ENCODE peak calls at places on chromosomes 7 and 10, in six cellular contexts. One of them, this sample, is unnamed.

GRCh38 chr10:26212511-26212910 is 4.1 kb upstream of the GAD2 start:
- DNase-seq in K562: no peak
- DNase-seq in HCT116: no peak
- DNase-seq in endothelial cell of umbilical vein: no peak
- DNase-seq in HepG2: no peak
- DNase-seq in A549: no peak
- DNase-seq in this sample: no peak

GRCh38 chr10:112080284-112080683 is 103.3 kb downstream of the GPAM start:
- DNase-seq in K562: no peak
- DNase-seq in A549: no peak
- DNase-seq in endothelial cell of umbilical vein: no peak
- DNase-seq in HCT116: no peak
- DNase-seq in HepG2: no peak
- DNase-seq in this sample: no peak

GRCh38 chr10:110426294-110427153 is 71.2 kb upstream of the DUSP5 start:
- DNase-seq in K562: no peak
- DNase-seq in A549: peak; percentile 68
- DNase-seq in HCT116: no peak
- DNase-seq in HepG2: no peak
- DNase-seq in endothelial cell of umbilical vein: no peak
- DNase-seq in this sample: peak; percentile 78

GRCh38 chr7:22193361-22194016 is 163.5 kb downstream of the RAPGEF5 start:
- DNase-seq in HCT116: no peak
- DNase-seq in K562: no peak
- DNase-seq in A549: no peak
- DNase-seq in HepG2: no peak
- DNase-seq in endothelial cell of umbilical vein: no peak
- DNase-seq in this sample: no peak

GRCh38 chr10:3811331-3811870 is 26.4 kb upstream of the KLF6 start:
- DNase-seq in A549: no peak
- DNase-seq in HepG2: no peak
- DNase-seq in endothelial cell of umbilical vein: peak; percentile 70
- DNase-seq in HCT116: no peak
- DNase-seq in K562: no peak
- DNase-seq in this sample: peak; percentile 41

GRCh38 chr7:38300175-38300574 is 26.7 kb upstream of the TARP start:
- DNase-seq in endothelial cell of umbilical vein: no peak
- DNase-seq in HepG2: no peak
- DNase-seq in HCT116: no peak
- DNase-seq in K562: peak; percentile 27
- DNase-seq in A549: no peak
- DNase-seq in this sample: peak; percentile 96

GRCh38 chr10:119518936-119519335 is 23.6 kb downstream of the RGS10 start:
- DNase-seq in K562: no peak
- DNase-seq in A549: no peak
- DNase-seq in HCT116: no peak
- DNase-seq in endothelial cell of umbilical vein: no peak
- DNase-seq in HepG2: no peak
- DNase-seq in this sample: no peak

GRCh38 chr10:108808228-108808627 is 1115.1 kb downstream of the XPNPEP1 start:
- DNase-seq in HCT116: no peak
- DNase-seq in A549: no peak
- DNase-seq in HepG2: no peak
- DNase-seq in endothelial cell of umbilical vein: no peak
- DNase-seq in K562: no peak
- DNase-seq in this sample: no peak

GRCh38 chr10:33950216-33950615 is 615.7 kb upstream of the NRP1 start:
- DNase-seq in HCT116: no peak
- DNase-seq in A549: no peak
- DNase-seq in K562: no peak
- DNase-seq in endothelial cell of umbilical vein: peak; percentile 56
- DNase-seq in HepG2: no peak
- DNase-seq in this sample: no peak

GRCh38 chr10:35940067-35940989 is 298.2 kb upstream of the FZD8 start:
- DNase-seq in HCT116: no peak
- DNase-seq in K562: no peak
- DNase-seq in A549: no peak
- DNase-seq in endothelial cell of umbilical vein: no peak
- DNase-seq in HepG2: no peak
- DNase-seq in this sample: no peak

GRCh38 chr10:131856441-131857094 is 44.2 kb upstream of the PPP2R2D start:
- DNase-seq in HCT116: no peak
- DNase-seq in K562: no peak
- DNase-seq in HepG2: no peak
- DNase-seq in endothelial cell of umbilical vein: no peak
- DNase-seq in A549: no peak
- DNase-seq in this sample: no peak

GRCh38 chr7:99324966-99325596 is 617 bp upstream of the ARPC1A start:
- DNase-seq in endothelial cell of umbilical vein: no peak
- DNase-seq in HCT116: no peak
- DNase-seq in A549: no peak
- DNase-seq in K562: peak; percentile 25
- DNase-seq in HepG2: no peak
- DNase-seq in this sample: no peak

GRCh38 chr7:134645478-134645877 is 1.2 kb upstream of the BPGM start:
- DNase-seq in HCT116: no peak
- DNase-seq in endothelial cell of umbilical vein: no peak
- DNase-seq in HepG2: no peak
- DNase-seq in A549: no peak
- DNase-seq in K562: no peak
- DNase-seq in this sample: no peak

GRCh38 chr10:74949434-74949833 is 123.0 kb downstream of the KAT6B start:
- DNase-seq in endothelial cell of umbilical vein: peak; percentile 30
- DNase-seq in HepG2: no peak
- DNase-seq in A549: no peak
- DNase-seq in HCT116: no peak
- DNase-seq in K562: no peak
- DNase-seq in this sample: no peak

GRCh38 chr10:115654961-115655360 is 561.8 kb downstream of the ATRNL1 start:
- DNase-seq in K562: no peak
- DNase-seq in HepG2: no peak
- DNase-seq in HCT116: no peak
- DNase-seq in A549: no peak
- DNase-seq in endothelial cell of umbilical vein: no peak
- DNase-seq in this sample: no peak

GRCh38 chr7:158819571-158820203 is 9.6 kb downstream of the ESYT2 start:
- DNase-seq in A549: no peak
- DNase-seq in HepG2: no peak
- DNase-seq in K562: peak; percentile 78
- DNase-seq in endothelial cell of umbilical vein: no peak
- DNase-seq in HCT116: no peak
- DNase-seq in this sample: peak; percentile 75

GRCh38 chr7:158816995-158817394 is 12.3 kb downstream of the ESYT2 start:
- DNase-seq in A549: no peak
- DNase-seq in HCT116: no peak
- DNase-seq in endothelial cell of umbilical vein: no peak
- DNase-seq in K562: peak; percentile 58
- DNase-seq in HepG2: no peak
- DNase-seq in this sample: no peak

GRCh38 chr7:158820656-158821055 is 8.7 kb downstream of the ESYT2 start:
- DNase-seq in A549: no peak
- DNase-seq in K562: no peak
- DNase-seq in endothelial cell of umbilical vein: no peak
- DNase-seq in HepG2: no peak
- DNase-seq in HCT116: no peak
- DNase-seq in this sample: no peak

GRCh38 chr7:158816271-158816670 is 13.0 kb downstream of the ESYT2 start:
- DNase-seq in HCT116: no peak
- DNase-seq in HepG2: no peak
- DNase-seq in A549: no peak
- DNase-seq in endothelial cell of umbilical vein: no peak
- DNase-seq in K562: no peak
- DNase-seq in this sample: no peak

DNA sequence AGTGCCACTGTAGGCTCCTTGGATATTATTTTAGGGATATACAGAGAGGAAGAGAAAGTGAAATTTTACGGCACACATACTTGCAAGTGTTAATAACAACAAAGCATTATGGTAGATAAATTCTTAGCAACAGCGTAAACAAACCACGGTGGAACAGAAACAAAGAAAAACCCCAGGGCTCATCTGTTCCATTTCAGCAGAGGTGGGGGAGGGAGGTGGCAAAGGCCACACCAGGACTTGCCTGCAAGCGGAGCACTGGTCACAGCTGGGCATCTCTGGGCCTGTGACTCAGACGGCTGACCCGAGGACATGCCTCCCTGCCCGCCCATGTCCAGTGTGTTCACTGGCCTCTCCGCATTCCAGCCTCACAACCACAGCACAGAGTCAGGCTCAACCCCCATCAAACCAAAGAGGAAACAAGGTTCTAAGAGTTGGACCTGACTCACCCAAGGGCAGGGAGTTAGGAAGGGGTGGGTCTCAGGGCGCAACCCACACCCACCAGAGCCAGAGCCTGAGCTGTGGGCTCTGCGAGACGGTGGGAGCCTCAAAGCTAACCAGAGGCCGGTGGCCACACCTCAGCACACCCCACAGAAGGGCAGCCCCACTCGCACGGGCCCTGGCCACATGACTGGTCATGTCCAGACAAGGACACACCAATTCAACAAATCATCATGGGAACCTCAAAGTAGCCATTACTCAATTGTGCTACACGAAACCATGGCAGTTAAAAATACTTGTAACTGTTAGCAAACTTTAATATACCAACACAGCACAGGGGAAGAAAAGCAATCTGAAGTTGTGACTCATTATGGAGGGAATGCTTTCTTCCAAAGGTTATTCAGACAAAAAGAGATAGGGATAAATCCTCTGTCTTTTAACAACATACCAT is 10.7 kb downstream of the ESYT2 start:
- DNase-seq in endothelial cell of umbilical vein: peak; percentile 98
- DNase-seq in K562: peak; percentile 86
- DNase-seq in HCT116: peak; percentile 95
- DNase-seq in A549: peak; percentile 89
- DNase-seq in HepG2: peak; percentile 91
- DNase-seq in this sample: peak; percentile 94
- TF ChIP-seq POLR2A in endothelial cell of umbilical vein: peak; percentile 69
- TF ChIP-seq POLR2A in K562: no peak
- TF ChIP-seq POLR2A in HCT116: no peak
- TF ChIP-seq POLR2A in A549: peak; percentile 26
- TF ChIP-seq POLR2A in HepG2: peak; percentile 79
- TF ChIP-seq POLR2A in this sample: peak; percentile 20

DNA sequence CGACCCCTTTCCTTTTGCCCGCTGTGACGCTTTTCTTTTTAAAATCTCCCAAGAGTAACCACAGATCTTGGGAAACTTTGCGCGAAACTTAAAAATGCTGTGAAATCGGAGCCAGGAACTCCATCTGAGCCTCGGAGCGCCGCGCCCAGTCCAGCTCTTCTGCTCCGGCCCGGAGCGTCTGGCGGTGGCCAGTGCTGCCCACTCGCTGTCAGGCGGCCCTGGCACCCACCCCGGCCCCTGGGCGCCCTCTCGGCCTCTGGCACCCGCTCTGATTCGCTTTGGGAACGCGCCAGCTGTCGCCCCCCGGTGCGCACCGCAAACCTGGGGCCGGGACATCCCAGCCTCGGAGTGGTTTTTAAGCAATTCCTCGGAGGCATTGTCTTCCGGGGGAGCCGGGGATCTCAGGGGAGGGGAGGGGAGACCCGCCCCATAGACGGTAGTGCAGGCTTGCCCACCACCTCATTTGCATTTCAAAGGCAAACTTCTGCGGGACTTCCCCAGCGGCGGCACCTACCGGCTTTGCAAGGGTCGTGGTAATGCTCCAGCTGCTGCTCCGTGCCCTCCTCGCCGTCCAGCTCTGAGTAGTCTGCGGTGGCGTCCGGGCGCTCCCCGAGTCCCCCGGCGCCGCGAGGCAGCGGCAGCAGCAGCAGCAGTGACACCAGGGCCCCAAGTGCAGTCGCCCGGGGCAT is 585 bp downstream of the TLL2 start:
- DNase-seq in HCT116: no peak
- DNase-seq in A549: peak; percentile 16
- DNase-seq in endothelial cell of umbilical vein: peak; percentile 21
- DNase-seq in K562: no peak
- DNase-seq in HepG2: no peak
- DNase-seq in this sample: peak; percentile 20
- TF ChIP-seq MAX in HCT116: no peak
- TF ChIP-seq MAX in A549: no peak
- TF ChIP-seq MAX in endothelial cell of umbilical vein: no peak
- TF ChIP-seq MAX in K562: no peak
- TF ChIP-seq MAX in HepG2: no peak
- TF ChIP-seq MAX in this sample: no peak

GRCh38 chr7:93594250-93594649 is 19.7 kb upstream of the CALCR start:
- DNase-seq in HepG2: no peak
- DNase-seq in K562: no peak
- DNase-seq in A549: no peak
- DNase-seq in endothelial cell of umbilical vein: no peak
- DNase-seq in HCT116: no peak
- DNase-seq in this sample: no peak
- TF ChIP-seq POLR2A in HepG2: no peak
- TF ChIP-seq POLR2A in K562: no peak
- TF ChIP-seq POLR2A in A549: no peak
- TF ChIP-seq POLR2A in endothelial cell of umbilical vein: no peak
- TF ChIP-seq POLR2A in HCT116: no peak
- TF ChIP-seq POLR2A in this sample: no peak

GRCh38 chr7:64192148-64192704 is 14.8 kb upstream of the ZNF735 start:
- DNase-seq in HepG2: no peak
- DNase-seq in K562: no peak
- DNase-seq in endothelial cell of umbilical vein: no peak
- DNase-seq in HCT116: no peak
- DNase-seq in A549: no peak
- DNase-seq in this sample: no peak
- TF ChIP-seq MAX in HepG2: no peak
- TF ChIP-seq MAX in K562: no peak
- TF ChIP-seq MAX in endothelial cell of umbilical vein: no peak
- TF ChIP-seq MAX in HCT116: no peak
- TF ChIP-seq MAX in A549: no peak
- TF ChIP-seq MAX in this sample: no peak